ENCODE peak calls at places on chromosomes 5 and 9, in seven cellular contexts. C is suprapubic skin; H is MM.1S; N is CD4-positive, alpha-beta T cell; L is tibial nerve; V is mammary epithelial cell; R is Panc1. Q is an unnamed sample. For H3K9me3, the result is how much of the 10 kb centered on the place peaks cover.

GRCh38 chr9:104200456-104200994 is 106.4 kb downstream of the SMC2 start:
- DNase-seq in C (no peak), H (no peak), N (no peak), L (no peak), V (no peak), R (no peak), Q (no peak)

GRCh38 chr5:65382582-65382981 is 99.1 kb downstream of the ADAMTS6 start:
- DNase-seq in C (no peak), H (no peak), N (no peak), L (no peak), V (no peak), R (no peak), Q (no peak)

GRCh38 chr9:131464354-131465000 is 38.2 kb upstream of the POMT1 start:
- DNase-seq in C (peak), H (no peak), N (no peak), L (no peak), V (no peak), R (no peak), Q (no peak)

GRCh38 chr5:55914141-55914413 is 62.9 kb downstream of the IL31RA start:
- DNase-seq in C (no peak), H (no peak), N (no peak), L (no peak), V (no peak), R (no peak), Q (no peak)

GRCh38 chr5:140256726-140257125 is 46.2 kb downstream of the PFDN1 start:
- DNase-seq in C (no peak), H (no peak), N (no peak), L (no peak), V (no peak), R (no peak), Q (no peak)

GRCh38 chr9:123348317-123348992 is 7.5 kb upstream of the CRB2 start:
- DNase-seq in C (no peak), H (no peak), N (no peak), L (no peak), V (no peak), R (no peak), Q (no peak)

GRCh38 chr9:112174223-112174964 is 703 bp downstream of the SUSD1 start:
- DNase-seq in C (peak), H (peak), N (peak), L (no peak), V (peak), R (no peak), Q (peak)

GRCh38 chr5:84715686-84716085 is 331.0 kb upstream of the EDIL3 start:
- DNase-seq in C (no peak), H (no peak), N (no peak), L (no peak), V (peak), R (no peak), Q (no peak)

GRCh38 chr9:106286249-106286648 is 576.7 kb upstream of the ZNF462 start:
- DNase-seq in C (no peak), H (no peak), N (no peak), L (no peak), V (peak), R (peak), Q (no peak)

GRCh38 chr9:124239249-124240073 is 18.3 kb upstream of the NEK6 start:
- DNase-seq in C (peak), H (no peak), N (no peak), L (no peak), V (no peak), R (no peak), Q (no peak)

DNA sequence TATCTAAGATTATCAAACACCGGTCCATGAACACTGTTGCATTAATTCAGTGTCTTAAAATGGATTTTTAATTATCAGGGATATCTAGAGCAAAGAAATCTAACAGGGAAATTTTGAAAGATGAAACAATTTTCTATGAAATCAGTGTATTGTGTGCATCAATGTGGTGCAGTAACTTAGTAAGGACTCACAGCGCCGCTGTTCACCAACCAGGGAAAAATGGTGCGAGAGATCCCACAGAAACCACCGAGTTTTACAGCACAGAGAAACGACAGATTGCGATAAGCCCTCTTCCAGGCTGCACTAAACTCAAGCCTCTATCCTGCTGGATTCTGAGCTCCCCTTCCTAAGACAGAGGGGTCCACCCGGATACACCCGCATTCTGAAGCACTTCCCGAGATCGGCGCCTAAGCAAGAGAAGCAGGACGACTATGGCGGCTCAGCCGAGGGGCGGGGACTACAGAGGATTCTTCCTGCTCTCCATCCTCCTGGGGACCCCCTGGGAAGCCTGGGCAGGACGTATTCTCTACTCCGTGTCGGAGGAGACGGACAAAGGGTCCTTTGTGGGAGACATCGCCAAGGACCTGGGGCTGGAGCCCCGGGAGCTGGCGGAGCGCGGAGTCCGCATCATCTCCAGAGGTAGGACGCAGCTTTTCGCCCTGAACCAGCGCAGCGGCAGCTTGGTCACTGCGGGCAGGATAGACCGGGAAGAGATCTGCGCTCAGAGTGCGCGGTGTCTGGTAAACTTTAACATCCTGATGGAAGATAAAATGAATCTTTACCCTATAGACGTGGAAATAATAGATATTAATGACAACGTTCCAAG is at the start of gene PCDHGA7:
- DNase-seq in C (no peak), H (peak), N (no peak), L (no peak), V (no peak), R (no peak), Q (no peak)
- H3K9me3 ChIP-seq in C (half or more), H (under half), N (half or more), L (half or more), V (under half), R (under half), Q (under half)

GRCh38 chr5:162931501-162931900 is 505.9 kb upstream of the CCNG1 start:
- DNase-seq in C (no peak), H (no peak), N (no peak), L (no peak), V (no peak), R (no peak), Q (no peak)
- H3K9me3 ChIP-seq in C (under half), H (under half), N (under half), L (under half), V (under half), R (under half), Q (under half)

DNA sequence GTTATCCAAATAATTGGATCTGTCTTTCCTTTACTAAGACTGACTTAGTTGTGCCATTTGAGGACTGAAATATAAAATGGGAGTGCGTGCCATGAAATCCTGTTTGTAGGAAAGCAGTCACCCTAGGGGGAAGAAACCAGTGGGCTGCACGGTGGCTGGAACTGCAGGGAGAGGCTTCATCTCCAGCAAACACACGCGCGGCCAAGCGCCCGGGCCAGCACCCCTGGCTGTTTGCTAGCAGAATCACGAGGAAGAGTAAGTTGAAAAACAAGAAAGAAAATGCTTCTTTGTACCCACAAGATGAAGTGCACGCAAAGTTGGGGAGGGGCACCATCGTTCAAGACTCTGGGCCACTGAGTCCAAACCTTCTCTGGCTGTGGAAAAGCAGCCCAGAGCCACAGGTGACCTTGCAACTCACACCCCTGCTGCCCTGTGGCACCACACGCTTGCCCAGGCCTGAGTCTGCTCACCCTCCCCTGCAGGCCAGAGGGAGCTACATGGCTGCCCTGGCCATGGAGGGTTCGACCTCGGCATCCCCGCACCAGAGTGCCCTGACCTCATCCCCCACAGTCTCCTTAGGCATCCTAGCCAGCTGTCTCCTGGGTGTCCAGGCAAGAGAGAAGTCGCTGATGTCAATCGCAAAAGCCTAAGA is 55.2 kb downstream of the IRX2 start:
- DNase-seq in C (no peak), H (no peak), N (no peak), L (no peak), V (no peak), R (no peak), Q (no peak)
- H3K9me3 ChIP-seq in C (under half), H (under half), N (under half), L (under half), V (under half), R (under half), Q (under half)

GRCh38 chr5:178986326-178986960 is 8.7 kb downstream of the GRM6 start:
- DNase-seq in C (no peak), H (no peak), N (no peak), L (no peak), V (no peak), R (no peak), Q (no peak)
- H3K9me3 ChIP-seq in C (under half), H (under half), N (under half), L (under half), V (half or more), R (under half), Q (under half)

DNA sequence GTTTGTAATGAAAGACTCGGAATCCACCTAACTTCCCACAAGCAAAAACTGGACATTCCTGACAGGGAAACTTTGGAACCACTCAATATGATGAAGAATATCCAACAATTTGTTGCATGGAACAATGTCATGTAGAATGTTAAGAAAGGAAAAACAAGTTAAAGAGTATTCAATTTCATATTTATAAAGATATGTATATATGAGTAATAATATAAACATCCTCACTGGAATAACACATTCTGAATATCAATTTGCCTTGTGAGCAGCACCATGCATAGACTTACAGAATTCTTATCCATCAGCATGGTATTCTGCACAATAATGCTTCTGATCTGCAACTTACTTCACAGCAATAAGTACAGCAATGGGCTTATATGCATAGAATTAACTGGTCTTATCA is 650.3 kb downstream of the SEMA5A start:
- DNase-seq in C (no peak), H (no peak), N (no peak), L (no peak), V (no peak), R (no peak), Q (no peak)
- H3K9me3 ChIP-seq in C (under half), H (under half), N (under half), L (under half), V (under half), R (under half), Q (under half)

DNA sequence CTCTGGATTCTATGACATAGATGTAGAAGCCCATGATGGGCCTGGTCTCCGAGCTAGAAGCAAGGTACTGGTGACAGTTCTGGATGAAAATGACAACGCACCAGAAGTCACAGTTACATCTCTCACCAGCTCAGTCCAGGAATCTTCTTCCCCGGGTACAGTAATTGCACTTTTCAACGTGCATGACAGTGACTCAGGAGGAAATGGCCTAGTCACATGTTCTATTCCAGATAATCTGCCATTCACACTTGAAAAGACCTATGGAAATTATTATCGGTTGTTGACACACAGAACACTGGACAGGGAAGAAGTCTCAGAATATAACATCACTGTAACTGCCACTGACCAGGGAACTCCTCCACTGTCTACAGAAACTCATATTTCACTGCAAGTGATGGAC is 1.3 kb downstream of the PCDHGA4 start:
- DNase-seq in C (no peak), H (no peak), N (no peak), L (no peak), V (no peak), R (no peak), Q (no peak)
- H3K9me3 ChIP-seq in C (half or more), H (under half), N (under half), L (half or more), V (under half), R (under half), Q (under half)

GRCh38 chr9:114909657-114910056 is 20.7 kb downstream of the TNFSF8 start:
- DNase-seq in C (no peak), H (peak), N (no peak), L (no peak), V (no peak), R (no peak), Q (no peak)

GRCh38 chr9:114906922-114907571 is 23.3 kb downstream of the TNFSF8 start:
- DNase-seq in C (no peak), H (peak), N (no peak), L (no peak), V (peak), R (no peak), Q (no peak)

GRCh38 chr9:114908104-114908621 is 22.2 kb downstream of the TNFSF8 start:
- DNase-seq in C (no peak), H (peak), N (no peak), L (no peak), V (peak), R (no peak), Q (no peak)

GRCh38 chr9:114910541-114910940 is 19.9 kb downstream of the TNFSF8 start:
- DNase-seq in C (no peak), H (no peak), N (no peak), L (no peak), V (no peak), R (no peak), Q (no peak)

DNA sequence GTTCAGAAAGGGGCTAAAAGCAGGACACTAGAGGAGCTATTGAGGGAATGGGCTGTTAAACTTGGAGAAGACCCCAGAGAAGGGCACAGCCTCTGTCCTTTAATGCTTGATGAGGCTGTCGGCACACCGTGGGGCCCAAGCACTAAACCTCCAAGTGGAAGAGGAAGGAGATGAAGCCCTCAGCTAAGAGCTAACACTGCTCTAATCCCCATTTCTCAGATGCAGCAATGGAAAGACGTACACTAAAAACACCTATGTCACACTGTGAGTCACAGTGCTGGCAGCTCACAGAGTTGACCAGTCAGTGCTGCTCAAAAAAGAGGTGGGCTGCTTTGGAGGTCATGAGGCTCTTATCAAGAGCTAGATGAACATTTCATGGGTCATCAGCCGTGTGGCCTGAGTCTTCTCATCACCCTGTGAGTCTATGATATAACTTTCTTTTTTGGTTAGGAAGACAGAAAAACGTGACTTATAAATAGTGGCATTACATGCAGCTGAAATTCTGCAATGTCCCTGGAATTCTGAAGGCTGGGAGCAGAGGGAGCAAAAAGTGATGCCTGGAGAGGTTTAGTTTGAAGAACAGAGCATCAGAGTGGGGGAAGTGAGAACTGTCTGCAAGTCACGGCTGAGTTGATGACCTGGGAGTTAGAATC is 21.5 kb downstream of the TNFSF8 start:
- DNase-seq in C (no peak), H (peak), N (no peak), L (no peak), V (no peak), R (no peak), Q (no peak)
- H3K9me3 ChIP-seq in C (under half), H (under half), N (under half), L (under half), V (under half), R (under half), Q (under half)

DNA sequence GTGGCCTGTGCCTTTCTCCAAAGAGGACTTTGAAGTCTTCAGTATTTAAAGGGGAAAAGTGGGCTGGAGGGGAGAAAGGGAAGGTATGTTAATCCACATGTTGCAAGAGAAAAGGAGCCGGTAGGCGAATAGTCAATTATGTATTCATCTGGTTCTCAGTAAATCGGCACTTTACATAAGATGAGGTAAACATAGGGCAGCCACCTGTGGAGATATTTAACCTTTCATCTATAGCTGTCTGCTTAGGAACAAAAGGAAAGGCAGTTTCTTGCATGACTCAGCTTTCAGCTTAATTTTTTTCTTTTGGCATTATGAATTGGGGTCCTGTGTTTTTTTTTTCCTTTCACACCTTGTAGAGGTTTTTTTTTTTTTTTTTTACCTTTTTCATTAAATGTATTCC is 42.2 kb downstream of the FGD3 start:
- DNase-seq in C (no peak), H (no peak), N (no peak), L (no peak), V (no peak), R (no peak), Q (no peak)
- H3K9me3 ChIP-seq in C (under half), H (under half), N (under half), L (under half), V (under half), R (under half), Q (under half)

GRCh38 chr5:141345327-141345726 is 1.7 kb downstream of the PCDHGA3 start:
- DNase-seq in C (no peak), H (no peak), N (no peak), L (no peak), V (no peak), R (no peak), Q (no peak)
- H3K9me3 ChIP-seq in C (under half), H (under half), N (under half), L (half or more), V (under half), R (under half), Q (under half)

DNA sequence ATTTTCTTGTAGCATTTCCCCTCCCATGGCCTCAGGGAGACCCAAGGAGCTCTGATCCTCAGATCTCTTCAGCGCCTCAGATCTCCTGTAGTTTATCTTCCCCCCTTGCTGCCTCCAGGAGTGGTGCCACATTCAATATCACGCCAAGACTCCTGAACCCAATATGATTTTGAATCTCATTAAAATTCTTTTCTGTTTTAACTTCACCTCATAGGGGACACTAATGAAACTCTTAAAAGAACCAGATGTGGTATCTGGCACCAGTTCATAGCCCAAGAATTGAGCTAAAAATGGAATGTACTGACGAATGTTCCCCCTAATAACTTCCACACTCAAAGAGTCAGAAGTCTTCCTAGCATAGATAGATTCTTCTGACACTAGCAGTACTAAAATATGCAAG is 59.6 kb upstream of the LIFR start:
- DNase-seq in C (no peak), H (no peak), N (no peak), L (no peak), V (no peak), R (no peak), Q (no peak)
- H3K9me3 ChIP-seq in C (under half), H (under half), N (under half), L (under half), V (under half), R (under half), Q (under half)

Q was measured in T-helper 17 cell.